ENCODE peak calls at places on chromosomes 3 and 15, in five cellular contexts. One of them, this sample, is unnamed.

GRCh38 chr3:172057059-172057458 is 17.7 kb downstream of the FNDC3B start:
- DNase-seq in hepatocyte: no peak
- DNase-seq in IMR-90: no peak
- DNase-seq in pancreas: no peak
- DNase-seq in neural crest cell: no peak
- DNase-seq in this sample: no peak

GRCh38 chr3:177145402-177145801 is 51.9 kb downstream of the TBL1XR1 start:
- DNase-seq in hepatocyte: no peak
- DNase-seq in IMR-90: no peak
- DNase-seq in pancreas: no peak
- DNase-seq in neural crest cell: no peak
- DNase-seq in this sample: no peak

GRCh38 chr15:25670025-25670554 is 193.0 kb downstream of the ATP10A start:
- DNase-seq in hepatocyte: peak
- DNase-seq in IMR-90: peak
- DNase-seq in pancreas: no peak
- DNase-seq in neural crest cell: peak
- DNase-seq in this sample: peak

GRCh38 chr3:169476289-169476688 is 187.2 kb downstream of the MECOM start:
- DNase-seq in hepatocyte: no peak
- DNase-seq in IMR-90: no peak
- DNase-seq in pancreas: no peak
- DNase-seq in neural crest cell: no peak
- DNase-seq in this sample: no peak

GRCh38 chr3:13539285-13539625 is 9.7 kb upstream of the FBLN2 start:
- DNase-seq in hepatocyte: no peak
- DNase-seq in IMR-90: peak
- DNase-seq in pancreas: no peak
- DNase-seq in neural crest cell: no peak
- DNase-seq in this sample: no peak

GRCh38 chr3:112814256-112814655 is 32.4 kb downstream of the CD200R1L start:
- DNase-seq in hepatocyte: peak
- DNase-seq in IMR-90: peak
- DNase-seq in pancreas: no peak
- DNase-seq in neural crest cell: no peak
- DNase-seq in this sample: no peak

GRCh38 chr15:84666373-84666772 is 8.4 kb upstream of the NMB start:
- DNase-seq in hepatocyte: no peak
- DNase-seq in IMR-90: no peak
- DNase-seq in pancreas: no peak
- DNase-seq in neural crest cell: no peak
- DNase-seq in this sample: no peak

GRCh38 chr3:195450731-195451229 is 8.0 kb upstream of the ACAP2 start:
- DNase-seq in hepatocyte: peak
- DNase-seq in IMR-90: peak
- DNase-seq in pancreas: no peak
- DNase-seq in neural crest cell: no peak
- DNase-seq in this sample: peak

GRCh38 chr15:52006702-52007340 is 12.2 kb upstream of the MAPK6 start:
- DNase-seq in hepatocyte: no peak
- DNase-seq in IMR-90: no peak
- DNase-seq in pancreas: no peak
- DNase-seq in neural crest cell: no peak
- DNase-seq in this sample: no peak

GRCh38 chr3:107283948-107284347 is 93.3 kb upstream of the CCDC54 start:
- DNase-seq in hepatocyte: no peak
- DNase-seq in IMR-90: no peak
- DNase-seq in pancreas: no peak
- DNase-seq in neural crest cell: no peak
- DNase-seq in this sample: no peak

GRCh38 chr3:116338713-116339112 is 106.6 kb downstream of the LSAMP start:
- DNase-seq in hepatocyte: no peak
- DNase-seq in IMR-90: no peak
- DNase-seq in pancreas: no peak
- DNase-seq in neural crest cell: no peak
- DNase-seq in this sample: no peak

GRCh38 chr3:14574183-14574582 is 34.0 kb upstream of the GRIP2 start:
- DNase-seq in hepatocyte: no peak
- DNase-seq in IMR-90: no peak
- DNase-seq in pancreas: no peak
- DNase-seq in neural crest cell: no peak
- DNase-seq in this sample: no peak

GRCh38 chr3:180871901-180872300 is 40.6 kb upstream of the FXR1 start:
- DNase-seq in hepatocyte: no peak
- DNase-seq in IMR-90: peak
- DNase-seq in pancreas: no peak
- DNase-seq in neural crest cell: no peak
- DNase-seq in this sample: no peak

GRCh38 chr15:101348643-101349496 is 53.8 kb upstream of the SNRPA1 start:
- DNase-seq in hepatocyte: no peak
- DNase-seq in IMR-90: no peak
- DNase-seq in pancreas: peak
- DNase-seq in neural crest cell: no peak
- DNase-seq in this sample: no peak

GRCh38 chr15:43934480-43934879 is 107.7 kb downstream of the WDR76 start:
- DNase-seq in hepatocyte: no peak
- DNase-seq in IMR-90: peak
- DNase-seq in pancreas: no peak
- DNase-seq in neural crest cell: no peak
- DNase-seq in this sample: no peak

GRCh38 chr3:145900056-145900829 is 260.7 kb downstream of the PLOD2 start:
- DNase-seq in hepatocyte: no peak
- DNase-seq in IMR-90: no peak
- DNase-seq in pancreas: no peak
- DNase-seq in neural crest cell: no peak
- DNase-seq in this sample: no peak

GRCh38 chr3:42246091-42246490 is 19.9 kb downstream of the CCK start:
- DNase-seq in hepatocyte: no peak
- DNase-seq in IMR-90: no peak
- DNase-seq in pancreas: no peak
- DNase-seq in neural crest cell: no peak
- DNase-seq in this sample: no peak

GRCh38 chr3:188578579-188579363 is 424.8 kb downstream of the LPP start:
- DNase-seq in hepatocyte: no peak
- DNase-seq in IMR-90: peak
- DNase-seq in pancreas: peak
- DNase-seq in neural crest cell: no peak
- DNase-seq in this sample: no peak

GRCh38 chr3:160159806-160160205 is 65.4 kb upstream of the C3orf80 start:
- DNase-seq in hepatocyte: no peak
- DNase-seq in IMR-90: no peak
- DNase-seq in pancreas: no peak
- DNase-seq in neural crest cell: no peak
- DNase-seq in this sample: no peak

GRCh38 chr3:160159346-160159745 is 65.9 kb upstream of the C3orf80 start:
- DNase-seq in hepatocyte: no peak
- DNase-seq in IMR-90: no peak
- DNase-seq in pancreas: no peak
- DNase-seq in neural crest cell: no peak
- DNase-seq in this sample: no peak

GRCh38 chr3:160168290-160168689 is 56.9 kb upstream of the C3orf80 start:
- DNase-seq in hepatocyte: no peak
- DNase-seq in IMR-90: no peak
- DNase-seq in pancreas: no peak
- DNase-seq in neural crest cell: no peak
- DNase-seq in this sample: no peak

GRCh38 chr3:160162440-160162839 is 62.8 kb upstream of the C3orf80 start:
- DNase-seq in hepatocyte: no peak
- DNase-seq in IMR-90: no peak
- DNase-seq in pancreas: no peak
- DNase-seq in neural crest cell: peak
- DNase-seq in this sample: peak

DNA sequence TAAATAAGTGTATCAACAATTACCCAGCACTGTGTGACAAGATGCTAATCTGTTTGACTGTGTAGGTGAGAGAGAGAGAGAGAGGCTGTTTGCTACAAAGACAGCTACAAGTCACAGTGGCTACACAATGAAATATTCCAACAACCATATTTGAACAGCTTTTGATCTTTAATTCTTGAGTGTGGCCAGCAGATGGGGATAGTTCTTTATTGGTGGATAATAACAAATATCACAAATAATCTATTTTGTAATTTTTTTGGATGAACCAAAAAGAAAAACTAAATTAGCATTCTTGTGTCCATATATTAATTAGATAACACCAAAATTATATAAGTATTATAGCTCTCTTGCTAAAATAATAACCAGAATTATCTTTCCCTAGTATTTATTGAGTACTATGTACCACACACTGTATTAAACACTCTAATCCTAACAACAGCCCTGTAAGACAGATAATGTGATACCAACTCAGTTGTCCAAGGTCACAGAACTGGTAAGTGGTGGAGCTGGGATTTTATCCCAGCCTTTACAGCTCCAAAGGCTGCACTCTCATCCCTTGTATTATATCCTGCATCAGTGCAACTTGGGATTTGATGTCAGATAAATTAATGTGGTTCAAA is 61.9 kb upstream of the C3orf80 start:
- DNase-seq in hepatocyte: peak
- DNase-seq in IMR-90: peak
- DNase-seq in pancreas: no peak
- DNase-seq in neural crest cell: no peak
- DNase-seq in this sample: no peak
- TF ChIP-seq CTCF in hepatocyte: peak
- TF ChIP-seq CTCF in IMR-90: peak
- TF ChIP-seq CTCF in pancreas: peak
- TF ChIP-seq CTCF in neural crest cell: peak
- TF ChIP-seq CTCF in this sample: peak

GRCh38 chr3:114712728-114713492 is 419.1 kb downstream of the TIGIT start:
- DNase-seq in hepatocyte: no peak
- DNase-seq in IMR-90: no peak
- DNase-seq in pancreas: no peak
- DNase-seq in neural crest cell: no peak
- DNase-seq in this sample: no peak

GRCh38 chr3:114711321-114711891 is 417.6 kb downstream of the TIGIT start:
- DNase-seq in hepatocyte: no peak
- DNase-seq in IMR-90: no peak
- DNase-seq in pancreas: no peak
- DNase-seq in neural crest cell: no peak
- DNase-seq in this sample: no peak

GRCh38 chr3:114709102-114709501 is 415.3 kb downstream of the TIGIT start:
- DNase-seq in hepatocyte: no peak
- DNase-seq in IMR-90: peak
- DNase-seq in pancreas: no peak
- DNase-seq in neural crest cell: no peak
- DNase-seq in this sample: no peak

GRCh38 chr3:114706591-114707224 is 412.9 kb downstream of the TIGIT start:
- DNase-seq in hepatocyte: peak
- DNase-seq in IMR-90: peak
- DNase-seq in pancreas: peak
- DNase-seq in neural crest cell: no peak
- DNase-seq in this sample: no peak

DNA sequence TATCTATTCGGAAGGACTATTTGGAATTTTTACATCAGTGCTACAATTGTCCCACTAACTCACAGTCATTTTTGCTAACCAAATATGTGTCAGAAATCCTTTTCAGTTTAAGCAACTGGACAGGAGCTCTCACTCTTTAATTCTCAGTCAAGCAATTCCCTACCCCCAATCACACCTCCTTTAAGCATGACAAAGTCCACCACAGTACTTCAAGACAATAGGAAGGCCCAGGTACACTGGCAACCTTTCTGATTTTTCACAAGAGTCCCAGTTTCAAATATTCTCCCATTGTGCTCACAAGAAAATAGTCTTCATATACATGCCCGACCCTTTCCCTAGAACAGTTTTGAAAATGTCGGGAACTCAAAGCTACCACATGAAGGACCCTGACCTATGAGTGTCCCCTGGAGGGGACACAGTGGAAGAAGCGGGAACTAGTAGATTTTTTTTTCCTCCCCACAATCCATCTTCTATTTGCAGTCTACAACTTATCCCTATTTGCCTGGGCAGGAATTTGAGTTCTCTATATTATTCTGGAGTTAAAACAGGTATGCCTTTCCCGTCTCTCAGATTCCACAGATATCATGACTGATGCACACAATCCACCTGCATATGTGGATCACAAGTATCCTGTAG is 413.5 kb downstream of the TIGIT start:
- DNase-seq in hepatocyte: no peak
- DNase-seq in IMR-90: no peak
- DNase-seq in pancreas: no peak
- DNase-seq in neural crest cell: no peak
- DNase-seq in this sample: no peak
- TF ChIP-seq CTCF in hepatocyte: no peak
- TF ChIP-seq CTCF in IMR-90: no peak
- TF ChIP-seq CTCF in pancreas: no peak
- TF ChIP-seq CTCF in neural crest cell: no peak
- TF ChIP-seq CTCF in this sample: no peak

DNA sequence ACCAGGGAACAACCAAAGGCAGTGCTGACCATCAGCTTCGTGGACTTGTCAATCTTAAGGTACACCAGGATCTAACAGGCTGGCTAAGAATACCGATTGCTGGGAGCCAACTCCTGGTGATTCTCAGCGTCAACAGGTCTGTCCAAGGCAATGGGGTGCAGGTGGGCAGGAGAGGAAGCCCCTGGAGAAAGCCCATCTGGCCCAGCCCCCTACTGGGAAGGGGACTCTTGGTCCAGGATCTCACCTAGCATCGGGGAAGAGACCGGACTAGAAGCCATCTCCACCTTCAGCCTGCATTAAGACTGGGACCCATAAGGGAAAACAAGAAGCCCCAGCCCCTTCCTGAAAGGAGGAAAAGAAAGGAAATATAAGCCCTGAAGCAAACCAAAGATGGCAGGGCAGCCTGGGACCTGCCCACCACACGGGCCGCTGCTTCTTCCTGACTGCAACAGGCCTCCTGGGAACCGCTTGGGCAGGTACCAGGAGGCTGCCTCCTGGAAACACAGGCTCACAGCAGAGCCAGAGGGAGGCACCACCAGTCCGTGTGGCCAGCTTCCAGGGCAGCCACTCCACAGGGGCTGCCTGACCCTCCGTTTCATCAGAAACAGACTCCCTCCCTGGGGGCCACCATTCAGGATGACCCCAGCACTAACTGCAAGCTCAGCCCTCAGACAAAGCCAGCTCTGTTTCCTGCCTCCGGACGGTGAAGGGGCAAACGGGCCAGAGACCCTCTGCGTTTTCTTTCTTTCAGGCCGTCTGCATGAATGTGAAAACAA is 100.3 kb downstream of the LRIG1 start:
- DNase-seq in hepatocyte: no peak
- DNase-seq in IMR-90: no peak
- DNase-seq in pancreas: no peak
- DNase-seq in neural crest cell: peak
- DNase-seq in this sample: peak
- TF ChIP-seq CTCF in hepatocyte: no peak
- TF ChIP-seq CTCF in IMR-90: no peak
- TF ChIP-seq CTCF in pancreas: no peak
- TF ChIP-seq CTCF in neural crest cell: no peak
- TF ChIP-seq CTCF in this sample: no peak

DNA sequence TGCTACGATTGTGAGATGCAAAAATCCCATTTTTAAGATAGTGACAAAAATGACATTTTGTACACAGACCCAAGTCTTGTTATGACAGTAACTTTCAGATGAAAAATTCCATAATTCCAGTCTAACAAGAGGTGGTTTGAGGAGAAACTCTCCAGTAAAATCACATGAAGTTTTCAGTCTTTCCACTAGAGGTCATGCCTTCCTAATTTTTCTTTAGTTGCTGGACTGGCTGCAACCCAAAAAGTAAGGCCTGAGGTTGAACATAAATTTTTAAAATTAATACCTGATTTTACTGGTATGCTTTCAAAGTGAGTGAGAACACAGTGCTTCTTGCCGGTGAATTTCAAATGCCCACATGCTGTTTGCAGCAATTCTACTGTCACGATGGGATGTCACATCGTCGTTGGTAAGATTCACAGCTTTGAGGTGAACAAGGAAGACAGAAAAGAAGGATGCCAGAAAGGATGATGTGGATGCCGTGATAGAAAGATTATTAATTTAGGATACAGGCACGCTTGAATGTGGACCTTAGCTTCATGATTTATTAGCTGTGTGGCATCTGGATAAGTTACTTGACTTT is 89.0 kb upstream of the FGF12 start:
- DNase-seq in hepatocyte: peak
- DNase-seq in IMR-90: peak
- DNase-seq in pancreas: no peak
- DNase-seq in neural crest cell: peak
- DNase-seq in this sample: peak
- TF ChIP-seq CTCF in hepatocyte: peak
- TF ChIP-seq CTCF in IMR-90: peak
- TF ChIP-seq CTCF in pancreas: peak
- TF ChIP-seq CTCF in neural crest cell: peak
- TF ChIP-seq CTCF in this sample: peak